ENCODE peak calls at places on chromosome 20, in nine cellular contexts. One of them, this sample, is unnamed.

GRCh38 chr20:50475879-50476292 is 34.3 kb upstream of the PTPN1 start:
- DNase-seq in stimulated activated naive CD8-positive, alpha-beta T cell treated with anti-CD3 and anti-CD28 coated beads, Interleukin-15, amount 100 ng/mL, for 72 hours: no peak
- DNase-seq in COR-L47: no peak
- DNase-seq in sciatic nerve: no peak
- DNase-seq in amniotic stem cell: no peak
- DNase-seq in GM23248: peak
- DNase-seq in choroid plexus epithelial cell: peak
- DNase-seq in effector memory CD8-positive, alpha-beta T cell: no peak
- DNase-seq in posterior cingulate gyrus: no peak
- DNase-seq in this sample: peak

GRCh38 chr20:10671850-10672578 is 1.8 kb downstream of the JAG1 start:
- DNase-seq in stimulated activated naive CD8-positive, alpha-beta T cell treated with anti-CD3 and anti-CD28 coated beads, Interleukin-15, amount 100 ng/mL, for 72 hours: peak
- DNase-seq in choroid plexus epithelial cell: peak
- DNase-seq in COR-L47: peak
- DNase-seq in GM23248: peak
- DNase-seq in effector memory CD8-positive, alpha-beta T cell: no peak
- DNase-seq in posterior cingulate gyrus: no peak
- DNase-seq in amniotic stem cell: no peak
- DNase-seq in sciatic nerve: peak
- DNase-seq in this sample: no peak

GRCh38 chr20:61983965-61984364 is 81.7 kb downstream of the TAF4 start:
- DNase-seq in GM23248: no peak
- DNase-seq in stimulated activated naive CD8-positive, alpha-beta T cell treated with anti-CD3 and anti-CD28 coated beads, Interleukin-15, amount 100 ng/mL, for 72 hours: no peak
- DNase-seq in choroid plexus epithelial cell: no peak
- DNase-seq in posterior cingulate gyrus: no peak
- DNase-seq in sciatic nerve: no peak
- DNase-seq in effector memory CD8-positive, alpha-beta T cell: no peak
- DNase-seq in amniotic stem cell: no peak
- DNase-seq in COR-L47: no peak
- DNase-seq in this sample: no peak

GRCh38 chr20:48286571-48287551 is 501.6 kb upstream of the SULF2 start:
- DNase-seq in sciatic nerve: no peak
- DNase-seq in posterior cingulate gyrus: peak
- DNase-seq in GM23248: peak
- DNase-seq in COR-L47: no peak
- DNase-seq in amniotic stem cell: no peak
- DNase-seq in stimulated activated naive CD8-positive, alpha-beta T cell treated with anti-CD3 and anti-CD28 coated beads, Interleukin-15, amount 100 ng/mL, for 72 hours: no peak
- DNase-seq in effector memory CD8-positive, alpha-beta T cell: no peak
- DNase-seq in choroid plexus epithelial cell: peak
- DNase-seq in this sample: no peak

GRCh38 chr20:38806855-38807655 is 1.6 kb downstream of the PPP1R16B start:
- DNase-seq in effector memory CD8-positive, alpha-beta T cell: peak
- DNase-seq in sciatic nerve: no peak
- DNase-seq in COR-L47: peak
- DNase-seq in posterior cingulate gyrus: peak
- DNase-seq in amniotic stem cell: no peak
- DNase-seq in stimulated activated naive CD8-positive, alpha-beta T cell treated with anti-CD3 and anti-CD28 coated beads, Interleukin-15, amount 100 ng/mL, for 72 hours: peak
- DNase-seq in choroid plexus epithelial cell: no peak
- DNase-seq in GM23248: no peak
- DNase-seq in this sample: peak

GRCh38 chr20:59604770-59605665 is 678 bp downstream of the PHACTR3 start:
- DNase-seq in stimulated activated naive CD8-positive, alpha-beta T cell treated with anti-CD3 and anti-CD28 coated beads, Interleukin-15, amount 100 ng/mL, for 72 hours: no peak
- DNase-seq in posterior cingulate gyrus: no peak
- DNase-seq in COR-L47: peak
- DNase-seq in GM23248: peak
- DNase-seq in choroid plexus epithelial cell: no peak
- DNase-seq in amniotic stem cell: no peak
- DNase-seq in effector memory CD8-positive, alpha-beta T cell: no peak
- DNase-seq in sciatic nerve: no peak
- DNase-seq in this sample: no peak

GRCh38 chr20:61127311-61128044 is 124.6 kb upstream of the CDH4 start:
- DNase-seq in stimulated activated naive CD8-positive, alpha-beta T cell treated with anti-CD3 and anti-CD28 coated beads, Interleukin-15, amount 100 ng/mL, for 72 hours: no peak
- DNase-seq in posterior cingulate gyrus: no peak
- DNase-seq in effector memory CD8-positive, alpha-beta T cell: no peak
- DNase-seq in amniotic stem cell: no peak
- DNase-seq in GM23248: peak
- DNase-seq in sciatic nerve: no peak
- DNase-seq in choroid plexus epithelial cell: peak
- DNase-seq in COR-L47: no peak
- DNase-seq in this sample: no peak

GRCh38 chr20:54129350-54129749 is 44.4 kb downstream of the CYP24A1 start:
- DNase-seq in amniotic stem cell: no peak
- DNase-seq in choroid plexus epithelial cell: no peak
- DNase-seq in stimulated activated naive CD8-positive, alpha-beta T cell treated with anti-CD3 and anti-CD28 coated beads, Interleukin-15, amount 100 ng/mL, for 72 hours: no peak
- DNase-seq in posterior cingulate gyrus: no peak
- DNase-seq in sciatic nerve: no peak
- DNase-seq in effector memory CD8-positive, alpha-beta T cell: no peak
- DNase-seq in COR-L47: no peak
- DNase-seq in GM23248: no peak
- DNase-seq in this sample: no peak

GRCh38 chr20:33566781-33567603 is 77.1 kb downstream of the CBFA2T2 start:
- DNase-seq in GM23248: no peak
- DNase-seq in sciatic nerve: no peak
- DNase-seq in choroid plexus epithelial cell: no peak
- DNase-seq in posterior cingulate gyrus: no peak
- DNase-seq in effector memory CD8-positive, alpha-beta T cell: no peak
- DNase-seq in COR-L47: peak
- DNase-seq in amniotic stem cell: no peak
- DNase-seq in stimulated activated naive CD8-positive, alpha-beta T cell treated with anti-CD3 and anti-CD28 coated beads, Interleukin-15, amount 100 ng/mL, for 72 hours: no peak
- DNase-seq in this sample: no peak

GRCh38 chr20:24697411-24697810 is 228.0 kb downstream of the SYNDIG1 start:
- DNase-seq in stimulated activated naive CD8-positive, alpha-beta T cell treated with anti-CD3 and anti-CD28 coated beads, Interleukin-15, amount 100 ng/mL, for 72 hours: no peak
- DNase-seq in choroid plexus epithelial cell: no peak
- DNase-seq in effector memory CD8-positive, alpha-beta T cell: no peak
- DNase-seq in posterior cingulate gyrus: no peak
- DNase-seq in GM23248: no peak
- DNase-seq in sciatic nerve: no peak
- DNase-seq in amniotic stem cell: no peak
- DNase-seq in COR-L47: no peak
- DNase-seq in this sample: no peak

GRCh38 chr20:59813948-59814834 is 119.2 kb downstream of the SYCP2 start:
- DNase-seq in posterior cingulate gyrus: no peak
- DNase-seq in sciatic nerve: peak
- DNase-seq in stimulated activated naive CD8-positive, alpha-beta T cell treated with anti-CD3 and anti-CD28 coated beads, Interleukin-15, amount 100 ng/mL, for 72 hours: no peak
- DNase-seq in COR-L47: no peak
- DNase-seq in GM23248: no peak
- DNase-seq in choroid plexus epithelial cell: no peak
- DNase-seq in effector memory CD8-positive, alpha-beta T cell: no peak
- DNase-seq in amniotic stem cell: no peak
- DNase-seq in this sample: no peak

GRCh38 chr20:62702886-62703852 is 5.5 kb upstream of the NTSR1 start:
- DNase-seq in COR-L47: peak
- DNase-seq in stimulated activated naive CD8-positive, alpha-beta T cell treated with anti-CD3 and anti-CD28 coated beads, Interleukin-15, amount 100 ng/mL, for 72 hours: no peak
- DNase-seq in sciatic nerve: no peak
- DNase-seq in GM23248: peak
- DNase-seq in choroid plexus epithelial cell: peak
- DNase-seq in effector memory CD8-positive, alpha-beta T cell: no peak
- DNase-seq in posterior cingulate gyrus: no peak
- DNase-seq in amniotic stem cell: peak
- DNase-seq in this sample: no peak

GRCh38 chr20:23061713-23062561 is 12.5 kb upstream of the THBD start:
- DNase-seq in posterior cingulate gyrus: peak
- DNase-seq in choroid plexus epithelial cell: peak
- DNase-seq in GM23248: peak
- DNase-seq in effector memory CD8-positive, alpha-beta T cell: no peak
- DNase-seq in COR-L47: peak
- DNase-seq in sciatic nerve: no peak
- DNase-seq in stimulated activated naive CD8-positive, alpha-beta T cell treated with anti-CD3 and anti-CD28 coated beads, Interleukin-15, amount 100 ng/mL, for 72 hours: no peak
- DNase-seq in amniotic stem cell: peak
- DNase-seq in this sample: no peak

GRCh38 chr20:44089987-44090674 is 96.9 kb downstream of the JPH2 start:
- DNase-seq in COR-L47: no peak
- DNase-seq in effector memory CD8-positive, alpha-beta T cell: no peak
- DNase-seq in stimulated activated naive CD8-positive, alpha-beta T cell treated with anti-CD3 and anti-CD28 coated beads, Interleukin-15, amount 100 ng/mL, for 72 hours: no peak
- DNase-seq in choroid plexus epithelial cell: peak
- DNase-seq in sciatic nerve: peak
- DNase-seq in amniotic stem cell: no peak
- DNase-seq in posterior cingulate gyrus: no peak
- DNase-seq in GM23248: peak
- DNase-seq in this sample: peak

GRCh38 chr20:10006461-10006860 is 28.3 kb upstream of the ANKEF1 start:
- DNase-seq in GM23248: no peak
- DNase-seq in stimulated activated naive CD8-positive, alpha-beta T cell treated with anti-CD3 and anti-CD28 coated beads, Interleukin-15, amount 100 ng/mL, for 72 hours: no peak
- DNase-seq in posterior cingulate gyrus: no peak
- DNase-seq in COR-L47: no peak
- DNase-seq in amniotic stem cell: no peak
- DNase-seq in effector memory CD8-positive, alpha-beta T cell: no peak
- DNase-seq in sciatic nerve: no peak
- DNase-seq in choroid plexus epithelial cell: no peak
- DNase-seq in this sample: no peak

GRCh38 chr20:37423545-37423944 is 77.6 kb downstream of the SRC start:
- DNase-seq in amniotic stem cell: no peak
- DNase-seq in COR-L47: no peak
- DNase-seq in posterior cingulate gyrus: no peak
- DNase-seq in GM23248: no peak
- DNase-seq in stimulated activated naive CD8-positive, alpha-beta T cell treated with anti-CD3 and anti-CD28 coated beads, Interleukin-15, amount 100 ng/mL, for 72 hours: no peak
- DNase-seq in choroid plexus epithelial cell: no peak
- DNase-seq in effector memory CD8-positive, alpha-beta T cell: no peak
- DNase-seq in sciatic nerve: no peak
- DNase-seq in this sample: no peak

GRCh38 chr20:21102691-21103311 is 3.4 kb downstream of the LINC00237 start:
- DNase-seq in choroid plexus epithelial cell: no peak
- DNase-seq in effector memory CD8-positive, alpha-beta T cell: peak
- DNase-seq in GM23248: peak
- DNase-seq in posterior cingulate gyrus: peak
- DNase-seq in sciatic nerve: no peak
- DNase-seq in amniotic stem cell: no peak
- DNase-seq in COR-L47: peak
- DNase-seq in stimulated activated naive CD8-positive, alpha-beta T cell treated with anti-CD3 and anti-CD28 coated beads, Interleukin-15, amount 100 ng/mL, for 72 hours: peak
- DNase-seq in this sample: no peak

GRCh38 chr20:50893620-50894019 is 37.6 kb downstream of the ADNP start:
- DNase-seq in amniotic stem cell: no peak
- DNase-seq in stimulated activated naive CD8-positive, alpha-beta T cell treated with anti-CD3 and anti-CD28 coated beads, Interleukin-15, amount 100 ng/mL, for 72 hours: no peak
- DNase-seq in posterior cingulate gyrus: no peak
- DNase-seq in choroid plexus epithelial cell: no peak
- DNase-seq in sciatic nerve: no peak
- DNase-seq in GM23248: no peak
- DNase-seq in effector memory CD8-positive, alpha-beta T cell: no peak
- DNase-seq in COR-L47: no peak
- DNase-seq in this sample: no peak

GRCh38 chr20:32580970-32581838 is 3.9 kb downstream of the NOL4L start:
- DNase-seq in GM23248: no peak
- DNase-seq in stimulated activated naive CD8-positive, alpha-beta T cell treated with anti-CD3 and anti-CD28 coated beads, Interleukin-15, amount 100 ng/mL, for 72 hours: peak
- DNase-seq in choroid plexus epithelial cell: no peak
- DNase-seq in sciatic nerve: no peak
- DNase-seq in COR-L47: no peak
- DNase-seq in amniotic stem cell: no peak
- DNase-seq in effector memory CD8-positive, alpha-beta T cell: no peak
- DNase-seq in posterior cingulate gyrus: no peak
- DNase-seq in this sample: no peak

GRCh38 chr20:34571753-34572152 is 13.2 kb downstream of the MAP1LC3A start:
- DNase-seq in GM23248: no peak
- DNase-seq in choroid plexus epithelial cell: no peak
- DNase-seq in COR-L47: no peak
- DNase-seq in amniotic stem cell: no peak
- DNase-seq in effector memory CD8-positive, alpha-beta T cell: no peak
- DNase-seq in posterior cingulate gyrus: no peak
- DNase-seq in sciatic nerve: peak
- DNase-seq in stimulated activated naive CD8-positive, alpha-beta T cell treated with anti-CD3 and anti-CD28 coated beads, Interleukin-15, amount 100 ng/mL, for 72 hours: no peak
- DNase-seq in this sample: no peak

This sample was measured in NCI-H2227 treated with DMSO at 0.1 percent for 48 hours.